ENCODE peak calls at places on chromosomes 7 and 10, in six cellular contexts. One of them, this sample, is unnamed.

GRCh38 chr7:26857534-26858228 is 6.7 kb downstream of the SKAP2 start:
- DNase-seq in fibroblast of pulmonary artery: peak
- DNase-seq in HFF-Myc: no peak
- DNase-seq in Calu3: no peak
- DNase-seq in uterus: no peak
- DNase-seq in esophagus muscularis mucosa: no peak
- DNase-seq in this sample: no peak

GRCh38 chr7:12212051-12212485 is 974 bp downstream of the TMEM106B start:
- DNase-seq in fibroblast of pulmonary artery: peak
- DNase-seq in HFF-Myc: no peak
- DNase-seq in Calu3: peak
- DNase-seq in uterus: no peak
- DNase-seq in esophagus muscularis mucosa: no peak
- DNase-seq in this sample: no peak

GRCh38 chr7:4784799-4785198 is 9.4 kb downstream of the AP5Z1 start:
- DNase-seq in fibroblast of pulmonary artery: no peak
- DNase-seq in HFF-Myc: no peak
- DNase-seq in Calu3: no peak
- DNase-seq in uterus: no peak
- DNase-seq in esophagus muscularis mucosa: no peak
- DNase-seq in this sample: no peak

GRCh38 chr7:1755783-1756626 is 85.9 kb downstream of the ELFN1 start:
- DNase-seq in fibroblast of pulmonary artery: no peak
- DNase-seq in HFF-Myc: no peak
- DNase-seq in Calu3: no peak
- DNase-seq in uterus: no peak
- DNase-seq in esophagus muscularis mucosa: no peak
- DNase-seq in this sample: no peak

GRCh38 chr7:143299840-143300239 is 11.7 kb downstream of the CASP2 start:
- DNase-seq in fibroblast of pulmonary artery: no peak
- DNase-seq in HFF-Myc: no peak
- DNase-seq in Calu3: peak
- DNase-seq in uterus: no peak
- DNase-seq in esophagus muscularis mucosa: no peak
- DNase-seq in this sample: no peak

GRCh38 chr10:81096558-81096957 is 558.9 kb downstream of the SH2D4B start:
- DNase-seq in fibroblast of pulmonary artery: no peak
- DNase-seq in HFF-Myc: no peak
- DNase-seq in Calu3: no peak
- DNase-seq in uterus: no peak
- DNase-seq in esophagus muscularis mucosa: no peak
- DNase-seq in this sample: no peak

GRCh38 chr10:116721991-116722392 is 20.4 kb downstream of the HSPA12A start:
- DNase-seq in fibroblast of pulmonary artery: peak
- DNase-seq in HFF-Myc: no peak
- DNase-seq in Calu3: no peak
- DNase-seq in uterus: no peak
- DNase-seq in esophagus muscularis mucosa: no peak
- DNase-seq in this sample: no peak

GRCh38 chr7:123749537-123749857 is 694 bp upstream of the WASL start:
- DNase-seq in fibroblast of pulmonary artery: peak
- DNase-seq in HFF-Myc: no peak
- DNase-seq in Calu3: no peak
- DNase-seq in uterus: no peak
- DNase-seq in esophagus muscularis mucosa: no peak
- DNase-seq in this sample: peak

GRCh38 chr7:43501881-43502280 is 81.0 kb upstream of the STK17A start:
- DNase-seq in fibroblast of pulmonary artery: peak
- DNase-seq in HFF-Myc: no peak
- DNase-seq in Calu3: peak
- DNase-seq in uterus: no peak
- DNase-seq in esophagus muscularis mucosa: no peak
- DNase-seq in this sample: no peak

GRCh38 chr10:74628136-74628535 is 198.3 kb upstream of the KAT6B start:
- DNase-seq in fibroblast of pulmonary artery: no peak
- DNase-seq in HFF-Myc: no peak
- DNase-seq in Calu3: no peak
- DNase-seq in uterus: no peak
- DNase-seq in esophagus muscularis mucosa: no peak
- DNase-seq in this sample: no peak

DNA sequence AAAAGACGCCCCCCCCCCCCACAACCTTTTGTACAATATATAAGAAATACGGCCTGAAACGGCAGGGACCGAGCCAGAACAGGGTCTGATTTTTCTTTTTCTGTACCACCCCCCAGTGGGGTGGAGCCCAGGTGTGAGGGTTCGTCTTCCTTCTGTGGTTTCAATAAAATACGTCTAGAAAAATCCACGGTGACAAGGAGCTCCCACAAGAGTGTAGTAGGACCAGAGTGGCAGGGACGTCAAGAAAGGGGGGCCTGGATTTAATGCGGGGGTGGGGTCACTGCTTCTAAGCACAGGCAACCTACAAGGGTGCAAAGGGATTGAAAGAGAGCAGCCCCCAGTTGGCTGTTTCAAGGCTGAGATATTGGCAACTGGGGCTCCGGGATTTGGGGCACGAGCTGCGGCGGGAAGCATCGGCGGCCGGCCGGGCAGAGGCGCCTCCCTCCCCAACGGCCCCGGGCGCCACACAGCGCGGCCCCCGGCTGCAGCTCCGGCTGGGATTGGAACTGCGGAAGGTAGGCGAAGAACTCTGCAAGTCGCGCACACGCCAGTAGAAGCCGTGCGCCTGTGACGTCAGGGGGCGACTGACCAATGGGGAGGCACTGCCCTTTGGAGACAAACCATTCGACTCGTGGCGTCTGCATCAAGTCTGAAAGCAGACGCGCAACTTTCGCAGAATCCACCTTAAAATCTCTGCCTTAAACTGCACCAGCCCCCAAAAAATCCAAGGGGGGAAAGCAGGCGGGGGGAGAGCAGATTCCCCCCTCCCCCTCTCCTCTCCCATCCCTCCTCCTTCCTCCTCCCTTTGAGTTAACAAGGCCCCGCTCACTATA is at the start of gene DLX6:
- DNase-seq in fibroblast of pulmonary artery: peak
- DNase-seq in HFF-Myc: no peak
- DNase-seq in Calu3: peak
- DNase-seq in uterus: peak
- DNase-seq in esophagus muscularis mucosa: peak
- DNase-seq in this sample: no peak
- TF ChIP-seq CTCF in fibroblast of pulmonary artery: no peak
- TF ChIP-seq CTCF in HFF-Myc: no peak
- TF ChIP-seq CTCF in Calu3: no peak
- TF ChIP-seq CTCF in uterus: no peak
- TF ChIP-seq CTCF in esophagus muscularis mucosa: no peak
- TF ChIP-seq CTCF in this sample: no peak

GRCh38 chr7:149292101-149292823 is 30.3 kb downstream of the ZNF783 start:
- DNase-seq in fibroblast of pulmonary artery: no peak
- DNase-seq in HFF-Myc: no peak
- DNase-seq in Calu3: no peak
- DNase-seq in uterus: no peak
- DNase-seq in esophagus muscularis mucosa: no peak
- DNase-seq in this sample: no peak

GRCh38 chr7:149293946-149294640 is 32.1 kb downstream of the ZNF783 start:
- DNase-seq in fibroblast of pulmonary artery: no peak
- DNase-seq in HFF-Myc: no peak
- DNase-seq in Calu3: no peak
- DNase-seq in uterus: no peak
- DNase-seq in esophagus muscularis mucosa: no peak
- DNase-seq in this sample: peak

GRCh38 chr7:149294641-149295480 is 32.9 kb downstream of the ZNF783 start:
- DNase-seq in fibroblast of pulmonary artery: no peak
- DNase-seq in HFF-Myc: no peak
- DNase-seq in Calu3: no peak
- DNase-seq in uterus: no peak
- DNase-seq in esophagus muscularis mucosa: no peak
- DNase-seq in this sample: peak

GRCh38 chr7:149291036-149291835 is 29.2 kb downstream of the ZNF783 start:
- DNase-seq in fibroblast of pulmonary artery: no peak
- DNase-seq in HFF-Myc: no peak
- DNase-seq in Calu3: no peak
- DNase-seq in uterus: no peak
- DNase-seq in esophagus muscularis mucosa: no peak
- DNase-seq in this sample: peak

GRCh38 chr7:149293338-149293737 is 31.3 kb downstream of the ZNF783 start:
- DNase-seq in fibroblast of pulmonary artery: no peak
- DNase-seq in HFF-Myc: no peak
- DNase-seq in Calu3: no peak
- DNase-seq in uterus: no peak
- DNase-seq in esophagus muscularis mucosa: no peak
- DNase-seq in this sample: no peak
- TF ChIP-seq CTCF in fibroblast of pulmonary artery: no peak
- TF ChIP-seq CTCF in HFF-Myc: no peak
- TF ChIP-seq CTCF in Calu3: no peak
- TF ChIP-seq CTCF in uterus: no peak
- TF ChIP-seq CTCF in esophagus muscularis mucosa: no peak
- TF ChIP-seq CTCF in this sample: no peak

DNA sequence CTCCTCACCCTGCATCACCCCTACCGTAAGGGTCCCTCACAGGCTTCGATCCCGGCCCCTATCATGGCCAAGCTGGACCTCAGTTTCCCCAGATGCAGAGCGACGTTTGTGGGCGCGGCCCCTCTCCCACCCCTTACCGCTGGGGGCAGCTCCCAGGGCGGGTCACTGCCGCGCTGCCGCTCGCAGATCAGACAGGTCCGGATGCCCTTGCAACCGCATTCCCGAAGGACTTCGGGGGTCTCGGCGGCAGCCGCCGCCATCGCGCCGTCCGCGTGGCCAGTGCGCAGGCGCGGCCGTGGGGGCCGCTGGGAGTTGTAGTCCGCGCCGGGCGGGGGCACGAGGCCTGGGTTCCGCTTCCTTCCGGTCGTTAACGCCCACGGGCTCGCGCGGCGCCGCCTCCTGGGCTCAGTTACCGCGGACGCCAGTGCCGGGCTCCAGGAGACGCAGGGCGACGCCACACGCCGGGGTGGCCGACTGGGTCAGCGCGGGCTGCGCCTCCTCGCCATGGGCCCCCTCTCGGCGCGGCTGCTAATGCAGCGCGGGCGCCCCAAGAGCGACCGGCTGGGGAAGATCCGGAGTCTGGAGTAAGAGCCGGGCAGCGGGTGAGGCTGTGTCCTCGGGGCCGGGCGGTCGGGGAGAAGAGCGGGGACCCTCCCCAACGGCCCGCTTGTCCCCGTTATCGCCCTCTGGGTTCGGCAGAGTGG is at the start of the genes ALKBH4 and LRWD1:
- DNase-seq in fibroblast of pulmonary artery: peak
- DNase-seq in HFF-Myc: peak
- DNase-seq in Calu3: peak
- DNase-seq in uterus: peak
- DNase-seq in esophagus muscularis mucosa: peak
- DNase-seq in this sample: peak
- TF ChIP-seq CTCF in fibroblast of pulmonary artery: no peak
- TF ChIP-seq CTCF in HFF-Myc: no peak
- TF ChIP-seq CTCF in Calu3: no peak
- TF ChIP-seq CTCF in uterus: peak
- TF ChIP-seq CTCF in esophagus muscularis mucosa: peak
- TF ChIP-seq CTCF in this sample: no peak

GRCh38 chr10:101287922-101288638 is 58.8 kb upstream of the LBX1 start:
- DNase-seq in fibroblast of pulmonary artery: peak
- DNase-seq in HFF-Myc: no peak
- DNase-seq in Calu3: no peak
- DNase-seq in uterus: no peak
- DNase-seq in esophagus muscularis mucosa: no peak
- DNase-seq in this sample: no peak
- TF ChIP-seq CTCF in fibroblast of pulmonary artery: peak
- TF ChIP-seq CTCF in HFF-Myc: peak
- TF ChIP-seq CTCF in Calu3: no peak
- TF ChIP-seq CTCF in uterus: no peak
- TF ChIP-seq CTCF in esophagus muscularis mucosa: peak
- TF ChIP-seq CTCF in this sample: no peak

DNA sequence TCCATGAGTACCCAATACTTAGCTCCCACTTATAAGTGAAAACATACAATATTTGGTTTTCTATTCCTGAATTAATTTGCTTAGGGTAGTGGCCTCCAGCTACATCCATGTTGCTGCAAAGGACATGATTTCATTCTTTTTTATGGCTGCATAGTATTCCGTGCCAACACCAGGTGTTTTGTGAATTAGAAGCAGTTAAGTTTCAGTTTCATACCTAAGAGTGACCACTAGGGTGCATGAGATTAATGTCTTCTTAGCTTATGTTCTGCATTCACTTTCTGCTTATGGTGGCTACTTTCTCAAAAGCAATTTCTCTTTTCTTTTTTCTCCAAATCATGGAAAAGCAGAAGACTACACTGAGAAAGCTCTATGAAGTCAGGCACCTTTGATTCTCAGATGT is 65.1 kb upstream of the VSTM2A start:
- DNase-seq in fibroblast of pulmonary artery: no peak
- DNase-seq in HFF-Myc: no peak
- DNase-seq in Calu3: no peak
- DNase-seq in uterus: no peak
- DNase-seq in esophagus muscularis mucosa: no peak
- DNase-seq in this sample: no peak
- TF ChIP-seq CTCF in fibroblast of pulmonary artery: no peak
- TF ChIP-seq CTCF in HFF-Myc: no peak
- TF ChIP-seq CTCF in Calu3: peak
- TF ChIP-seq CTCF in uterus: no peak
- TF ChIP-seq CTCF in esophagus muscularis mucosa: no peak
- TF ChIP-seq CTCF in this sample: no peak

DNA sequence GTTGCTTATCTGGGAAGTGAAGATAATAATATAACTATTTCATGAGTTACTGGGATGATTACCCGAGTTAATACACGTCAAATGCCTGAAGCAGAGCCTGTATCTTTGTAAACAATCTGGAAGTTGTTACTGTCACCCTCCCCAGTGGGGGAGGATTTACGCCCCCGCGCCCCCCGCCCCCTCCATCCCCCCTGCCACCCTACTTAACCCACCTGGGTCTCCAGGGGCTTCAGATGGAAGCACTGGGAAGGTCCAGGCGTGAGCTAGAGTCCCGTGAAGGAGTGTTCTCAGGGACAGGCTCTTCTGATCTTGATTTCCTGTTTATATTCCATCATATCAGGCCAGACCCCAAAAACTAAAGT is 691 bp upstream of the PPA1 start:
- DNase-seq in fibroblast of pulmonary artery: no peak
- DNase-seq in HFF-Myc: no peak
- DNase-seq in Calu3: no peak
- DNase-seq in uterus: no peak
- DNase-seq in esophagus muscularis mucosa: peak
- DNase-seq in this sample: no peak
- TF ChIP-seq CTCF in fibroblast of pulmonary artery: no peak
- TF ChIP-seq CTCF in HFF-Myc: no peak
- TF ChIP-seq CTCF in Calu3: no peak
- TF ChIP-seq CTCF in uterus: no peak
- TF ChIP-seq CTCF in esophagus muscularis mucosa: no peak
- TF ChIP-seq CTCF in this sample: no peak

GRCh38 chr10:43436291-43437140 is at the start of gene ZNF487:
- DNase-seq in fibroblast of pulmonary artery: peak
- DNase-seq in HFF-Myc: peak
- DNase-seq in Calu3: peak
- DNase-seq in uterus: peak
- DNase-seq in esophagus muscularis mucosa: peak
- DNase-seq in this sample: peak
- TF ChIP-seq CTCF in fibroblast of pulmonary artery: peak
- TF ChIP-seq CTCF in HFF-Myc: no peak
- TF ChIP-seq CTCF in Calu3: no peak
- TF ChIP-seq CTCF in uterus: peak
- TF ChIP-seq CTCF in esophagus muscularis mucosa: no peak
- TF ChIP-seq CTCF in this sample: no peak

GRCh38 chr7:116524609-116525297 is at the start of gene CAV1:
- DNase-seq in fibroblast of pulmonary artery: peak
- DNase-seq in HFF-Myc: peak
- DNase-seq in Calu3: peak
- DNase-seq in uterus: peak
- DNase-seq in esophagus muscularis mucosa: no peak
- DNase-seq in this sample: peak
- TF ChIP-seq CTCF in fibroblast of pulmonary artery: peak
- TF ChIP-seq CTCF in HFF-Myc: peak
- TF ChIP-seq CTCF in Calu3: no peak
- TF ChIP-seq CTCF in uterus: peak
- TF ChIP-seq CTCF in esophagus muscularis mucosa: peak
- TF ChIP-seq CTCF in this sample: no peak

This sample was measured in lower leg skin.